ENCODE peak calls at places on chromosomes 2 and 18, in nine cellular contexts. J, A, G, T, W, L, V, U and X are unnamed samples.

GRCh38 chr18:62863629-62864028 is 148.3 kb downstream of the PHLPP1 start:
- DNase-seq in J (peak; percentile 80), A (peak; percentile 84), G (peak; percentile 54), T (peak; percentile 23), W (no peak), L (no peak), V (no peak), U (no peak), X (no peak)

GRCh38 chr2:226799976-226800940 is 638 bp upstream of the IRS1 start:
- DNase-seq in J (no peak), A (peak; percentile 39), G (peak; percentile 23), T (no peak), W (no peak), L (no peak), V (peak; percentile 62), U (no peak), X (no peak)

GRCh38 chr2:166675553-166675952 is 181.5 kb upstream of the SCN7A start:
- DNase-seq in J (no peak), A (no peak), G (no peak), T (peak; percentile 63), W (no peak), L (no peak), V (no peak), U (no peak), X (no peak)

GRCh38 chr2:162435157-162435556 is 91.2 kb downstream of the GCA start:
- DNase-seq in J (no peak), A (no peak), G (no peak), T (no peak), W (no peak), L (no peak), V (no peak), U (no peak), X (peak; percentile 77)

GRCh38 chr2:43071629-43072550 is 154.5 kb downstream of the ZFP36L2 start:
- DNase-seq in J (no peak), A (no peak), G (no peak), T (no peak), W (peak; percentile 69), L (no peak), V (peak; percentile 76), U (no peak), X (no peak)

GRCh38 chr2:64581777-64582539 is 57.8 kb downstream of the AFTPH start:
- DNase-seq in J (no peak), A (no peak), G (no peak), T (no peak), W (no peak), L (no peak), V (no peak), U (no peak), X (no peak)

GRCh38 chr2:173432049-173432754 is 77.5 kb downstream of the CDCA7 start:
- DNase-seq in J (peak; percentile 79), A (no peak), G (no peak), T (no peak), W (no peak), L (no peak), V (no peak), U (no peak), X (no peak)

GRCh38 chr2:232988444-232988843 is 24.6 kb downstream of the NGEF start:
- DNase-seq in J (peak; percentile 96), A (peak; percentile 96), G (peak; percentile 97), T (peak; percentile 98), W (no peak), L (no peak), V (peak; percentile 72), U (no peak), X (peak; percentile 76)

GRCh38 chr2:61017003-61017555 is 441 bp upstream of the PEX13 start:
- DNase-seq in J (peak; percentile 74), A (peak; percentile 90), G (peak; percentile 89), T (peak; percentile 86), W (peak; percentile 72), L (peak; percentile 45), V (peak; percentile 86), U (peak; percentile 84), X (peak; percentile 84)

GRCh38 chr2:205802069-205802468 is 119.8 kb downstream of the NRP2 start:
- DNase-seq in J (no peak), A (no peak), G (no peak), T (no peak), W (no peak), L (no peak), V (no peak), U (no peak), X (no peak)

GRCh38 chr18:42644729-42645131 is 470.8 kb downstream of the RIT2 start:
- DNase-seq in J (no peak), A (peak; percentile 68), G (no peak), T (peak; percentile 43), W (no peak), L (no peak), V (no peak), U (no peak), X (no peak)

GRCh38 chr2:196012314-196012713 is 56.3 kb downstream of the DNAH7 start:
- DNase-seq in J (no peak), A (no peak), G (no peak), T (no peak), W (no peak), L (no peak), V (no peak), U (no peak), X (no peak)

GRCh38 chr2:201532686-201533304 is 81.3 kb downstream of the STRADB start:
- DNase-seq in J (peak; percentile 99), A (peak; percentile 93), G (peak; percentile 27), T (peak; percentile 26), W (no peak), L (no peak), V (no peak), U (peak; percentile 62), X (peak; percentile 96)

GRCh38 chr2:162103443-162104009 is 29.5 kb upstream of the DPP4 start:
- DNase-seq in J (no peak), A (peak; percentile 50), G (no peak), T (no peak), W (no peak), L (peak; percentile 47), V (no peak), U (no peak), X (no peak)

GRCh38 chr2:1295740-1296139 is 117.5 kb upstream of the TPO start:
- DNase-seq in J (no peak), A (no peak), G (no peak), T (no peak), W (no peak), L (no peak), V (no peak), U (no peak), X (no peak)

GRCh38 chr2:136068828-136069227 is 49.1 kb downstream of the CXCR4 start:
- DNase-seq in J (no peak), A (no peak), G (no peak), T (no peak), W (no peak), L (no peak), V (no peak), U (no peak), X (no peak)

GRCh38 chr18:69708844-69709243 is 238.8 kb downstream of the CD226 start:
- DNase-seq in J (no peak), A (no peak), G (no peak), T (no peak), W (no peak), L (no peak), V (no peak), U (no peak), X (no peak)

GRCh38 chr2:85601771-85602475 is 575 bp downstream of the TMEM150A start:
- DNase-seq in J (peak; percentile 30), A (peak; percentile 59), G (no peak), T (peak; percentile 26), W (peak; percentile 85), L (no peak), V (peak; percentile 92), U (no peak), X (peak; percentile 52)

GRCh38 chr2:28471214-28471613 is 24.6 kb upstream of the PLB1 start:
- DNase-seq in J (no peak), A (no peak), G (no peak), T (no peak), W (no peak), L (no peak), V (no peak), U (no peak), X (no peak)

GRCh38 chr2:128262315-128263253 is 56.1 kb downstream of the HS6ST1 start:
- DNase-seq in J (no peak), A (no peak), G (no peak), T (no peak), W (no peak), L (no peak), V (peak; percentile 55), U (no peak), X (no peak)

GRCh38 chr2:96903318-96903717 is 33.4 kb upstream of the SEMA4C start:
- DNase-seq in J (no peak), A (no peak), G (no peak), T (no peak), W (no peak), L (no peak), V (no peak), U (no peak), X (peak; percentile 68)

GRCh38 chr2:215571693-215572092 is 135.8 kb upstream of the FN1 start:
- DNase-seq in J (no peak), A (no peak), G (no peak), T (no peak), W (no peak), L (no peak), V (no peak), U (no peak), X (no peak)

GRCh38 chr2:179238027-179238426 is 26.6 kb downstream of the SESTD1 start:
- DNase-seq in J (no peak), A (no peak), G (no peak), T (no peak), W (no peak), L (no peak), V (no peak), U (no peak), X (no peak)

GRCh38 chr2:20171445-20171977 is 53.4 kb downstream of the SDC1 start:
- DNase-seq in J (no peak), A (no peak), G (no peak), T (no peak), W (no peak), L (no peak), V (no peak), U (no peak), X (no peak)

GRCh38 chr2:171149986-171150693 is 10.6 kb downstream of the TLK1 start:
- DNase-seq in J (no peak), A (no peak), G (no peak), T (no peak), W (no peak), L (no peak), V (no peak), U (no peak), X (no peak)

GRCh38 chr2:239327536-239328305 is 73.1 kb downstream of the HDAC4 start:
- DNase-seq in J (no peak), A (no peak), G (no peak), T (no peak), W (peak; percentile 61), L (no peak), V (no peak), U (peak; percentile 39), X (no peak)

GRCh38 chr18:32607816-32608215 is 137.1 kb upstream of the GAREM1 start:
- DNase-seq in J (no peak), A (no peak), G (no peak), T (no peak), W (no peak), L (no peak), V (no peak), U (no peak), X (no peak)

GRCh38 chr2:72579595-72580180 is 246.1 kb downstream of the EXOC6B start:
- DNase-seq in J (peak; percentile 65), A (peak; percentile 63), G (no peak), T (peak; percentile 27), W (no peak), L (peak; percentile 22), V (no peak), U (no peak), X (no peak)

GRCh38 chr2:162688403-162688802 is 150.2 kb downstream of the KCNH7 start:
- DNase-seq in J (no peak), A (no peak), G (no peak), T (no peak), W (no peak), L (no peak), V (no peak), U (no peak), X (no peak)

GRCh38 chr2:190107409-190107808 is 44.9 kb upstream of the MSTN start:
- DNase-seq in J (no peak), A (no peak), G (no peak), T (no peak), W (no peak), L (no peak), V (no peak), U (no peak), X (no peak)